ENCODE peak calls at places on chromosomes 2 and 18, in ten cellular contexts. A is T-helper 1 cell; L is stimulated activated naive CD8-positive, alpha-beta T cell treated with anti-CD3 and anti-CD28 coated beads, Interleukin-15, amount 100 ng/mL, for 72 hours; B is ELR; I is cardiac muscle cell; G is stimulated activated naive CD4-positive, alpha-beta T cell; N is lower leg skin; O is fibroblast of pulmonary artery; H is A172; Y is AML-193. W is an unnamed sample.

GRCh38 chr18:57627488-57627887 is 5.9 kb upstream of the NARS1 start:
- DNase-seq in A (no peak), L (no peak), B (peak), I (peak), G (no peak), N (no peak), O (peak), H (peak), Y (no peak), W (no peak)

GRCh38 chr2:190722061-190722759 is 73.3 kb downstream of the NAB1 start:
- DNase-seq in A (no peak), L (peak), B (peak), I (no peak), G (no peak), N (no peak), O (peak), H (peak), Y (no peak), W (no peak)

GRCh38 chr2:159832026-159832425 is 34.0 kb upstream of the CD302 start:
- DNase-seq in A (no peak), L (no peak), B (no peak), I (no peak), G (no peak), N (no peak), O (no peak), H (no peak), Y (no peak), W (no peak)

GRCh38 chr2:112692496-112692911 is 28.3 kb upstream of the NT5DC4 start:
- DNase-seq in A (peak), L (peak), B (peak), I (peak), G (no peak), N (peak), O (peak), H (peak), Y (peak), W (no peak)

GRCh38 chr2:64653174-64654062 is at the start of gene SERTAD2:
- DNase-seq in A (peak), L (peak), B (peak), I (peak), G (peak), N (peak), O (peak), H (peak), Y (peak), W (peak)

GRCh38 chr2:70994445-70995226 is at the start of gene TEX261:
- DNase-seq in A (peak), L (peak), B (peak), I (peak), G (peak), N (peak), O (peak), H (peak), Y (peak), W (peak)

GRCh38 chr2:170703776-170704476 is 11.2 kb upstream of the SP5 start:
- DNase-seq in A (no peak), L (no peak), B (no peak), I (no peak), G (no peak), N (no peak), O (no peak), H (no peak), Y (no peak), W (no peak)

GRCh38 chr2:212766921-212767320 is 228.3 kb upstream of the ERBB4 start:
- DNase-seq in A (no peak), L (no peak), B (no peak), I (no peak), G (no peak), N (no peak), O (no peak), H (no peak), Y (no peak), W (no peak)

GRCh38 chr2:20916604-20917286 is 93.8 kb upstream of the LDAH start:
- DNase-seq in A (no peak), L (no peak), B (peak), I (peak), G (no peak), N (no peak), O (peak), H (no peak), Y (no peak), W (no peak)

W was measured in occipital lobe.